ENCODE peak calls at places on chromosomes 1 and 21, in nine cellular contexts. R, M, C, L, G, P, D, J and H are unnamed samples.

GRCh38 chr1:156600733-156601121 is 552 bp downstream of the GPATCH4 start:
- DNase-seq in R (no peak), M (no peak), C (no peak), L (no peak), G (no peak), P (no peak), D (no peak), J (no peak), H (no peak)

GRCh38 chr1:43902058-43902831 is 31.4 kb upstream of the ARTN start:
- DNase-seq in R (no peak), M (no peak), C (no peak), L (no peak), G (no peak), P (no peak), D (no peak), J (no peak), H (no peak)

GRCh38 chr1:218994615-218995014 is 179.1 kb upstream of the LYPLAL1 start:
- DNase-seq in R (no peak), M (no peak), C (no peak), L (no peak), G (no peak), P (no peak), D (no peak), J (no peak), H (no peak)

GRCh38 chr21:38346286-38346685 is 89.5 kb downstream of the KCNJ15 start:
- DNase-seq in R (no peak), M (no peak), C (no peak), L (no peak), G (no peak), P (no peak), D (no peak), J (no peak), H (no peak)

GRCh38 chr1:55712148-55712547 is 497.0 kb upstream of the USP24 start:
- DNase-seq in R (no peak), M (no peak), C (no peak), L (no peak), G (no peak), P (no peak), D (no peak), J (no peak), H (no peak)

GRCh38 chr1:19395678-19396192 is 83.6 kb downstream of the SLC66A1 start:
- DNase-seq in R (no peak), M (no peak), C (no peak), L (no peak), G (no peak), P (no peak), D (no peak), J (no peak), H (no peak)

GRCh38 chr1:200922406-200922805 is 27.7 kb downstream of the INAVA start:
- DNase-seq in R (no peak), M (no peak), C (no peak), L (no peak), G (no peak), P (no peak), D (no peak), J (no peak), H (no peak)

GRCh38 chr1:80392529-80392928 is 1386.0 kb upstream of the ADGRL4 start:
- DNase-seq in R (no peak), M (no peak), C (no peak), L (no peak), G (peak; percentile 2), P (no peak), D (no peak), J (no peak), H (no peak)

GRCh38 chr1:236465959-236466303 is 57.9 kb upstream of the LGALS8 start:
- DNase-seq in R (no peak), M (no peak), C (no peak), L (no peak), G (no peak), P (no peak), D (no peak), J (no peak), H (no peak)

GRCh38 chr1:212254853-212255363 is 30.3 kb upstream of the PPP2R5A start:
- DNase-seq in R (no peak), M (no peak), C (no peak), L (no peak), G (peak; percentile 98), P (no peak), D (no peak), J (no peak), H (no peak)

GRCh38 chr21:36792505-36792967 is 93.6 kb downstream of the SIM2 start:
- DNase-seq in R (no peak), M (peak; percentile 7), C (no peak), L (no peak), G (no peak), P (no peak), D (no peak), J (no peak), H (peak; percentile 69)

GRCh38 chr1:55399385-55399784 is 184.2 kb upstream of the USP24 start:
- DNase-seq in R (no peak), M (no peak), C (no peak), L (no peak), G (no peak), P (no peak), D (no peak), J (no peak), H (no peak)

GRCh38 chr1:208171615-208172388 is 72.4 kb downstream of the PLXNA2 start:
- DNase-seq in R (no peak), M (no peak), C (no peak), L (no peak), G (peak; percentile 90), P (no peak), D (no peak), J (no peak), H (no peak)

DNA sequence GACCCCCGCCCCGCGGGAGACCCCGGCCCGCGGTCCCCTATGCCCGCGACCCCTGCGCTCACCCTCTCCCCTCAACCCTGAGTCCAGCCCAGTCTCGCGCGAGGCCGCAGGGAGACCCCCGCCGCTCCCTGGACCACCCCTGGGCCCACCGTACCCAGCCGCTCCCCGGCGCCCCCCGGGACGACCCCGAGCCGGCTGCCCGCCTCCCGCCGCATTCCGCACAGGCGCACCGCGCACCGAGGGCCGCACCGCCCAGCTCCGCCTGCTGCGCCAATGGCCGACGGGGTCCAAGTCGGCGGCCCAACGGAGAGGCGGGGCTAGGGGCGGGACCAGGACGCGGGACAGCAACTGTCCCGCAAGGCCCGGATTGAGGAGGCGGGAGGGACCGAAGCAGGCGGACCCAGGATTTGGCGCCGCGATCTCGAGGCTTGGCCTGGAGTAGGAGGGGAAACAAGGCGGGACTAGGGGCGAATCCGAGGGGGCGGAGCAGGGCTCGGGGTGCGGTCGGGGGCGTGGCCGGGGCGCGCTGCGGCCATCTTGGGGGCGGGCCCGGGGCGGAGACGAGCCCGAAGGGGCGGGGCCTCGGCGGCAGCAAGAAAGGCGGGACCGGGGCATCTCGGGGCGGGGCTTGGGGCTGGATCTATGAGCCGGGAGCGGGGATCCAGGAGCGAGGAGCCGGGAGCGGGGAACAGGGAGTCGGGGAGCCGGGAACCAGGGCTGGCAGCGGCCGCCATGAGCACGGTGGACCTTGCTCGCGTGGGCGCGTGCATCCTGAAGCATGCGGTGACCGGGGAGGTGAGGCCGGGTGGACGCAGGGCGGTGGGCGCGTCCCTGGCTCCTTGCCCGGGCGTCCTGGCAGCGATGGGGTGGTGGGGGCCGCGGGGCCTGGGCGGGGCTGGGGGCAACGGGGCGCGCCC is at the start of gene PRXL2B:
- DNase-seq in R (peak; percentile 99), M (peak; percentile 100), C (peak; percentile 100), L (peak; percentile 100), G (peak; percentile 94), P (peak; percentile 87), D (peak; percentile 99), J (peak; percentile 99), H (peak; percentile 98)
- TF ChIP-seq POLR2A in R (peak; percentile 72), M (peak; percentile 89), C (peak; percentile 54), L (peak; percentile 63), G (no peak), P (no peak), D (peak; percentile 94), J (peak; percentile 84), H (peak; percentile 79)

GRCh38 chr1:244857761-244858160 is 6.6 kb downstream of the HNRNPU start:
- DNase-seq in R (no peak), M (no peak), C (no peak), L (no peak), G (no peak), P (no peak), D (no peak), J (no peak), H (no peak)
- H3K4me1 ChIP-seq in R (peaks cover 61% of the 10 kb centered on the region), M (peaks cover 84% of the 10 kb centered on the region), C (peaks cover 41% of the 10 kb centered on the region), L (peaks cover 3% of the 10 kb centered on the region), G (peaks cover 55% of the 10 kb centered on the region), P (peaks cover 14% of the 10 kb centered on the region), D (peaks cover 6% of the 10 kb centered on the region), J (peaks cover 13% of the 10 kb centered on the region), H (peaks cover 48% of the 10 kb centered on the region)

GRCh38 chr1:32367912-32368635 is 5.7 kb downstream of the TSSK3 start:
- DNase-seq in R (no peak), M (no peak), C (no peak), L (no peak), G (no peak), P (no peak), D (no peak), J (no peak), H (no peak)
- H3K36me3 ChIP-seq in R (peaks cover 33% of the 10 kb centered on the region), M (no peaks in the 10 kb centered on the region), C (peaks cover 57% of the 10 kb centered on the region), L (no peaks in the 10 kb centered on the region), G (peaks cover 69% of the 10 kb centered on the region), P (peaks cover 46% of the 10 kb centered on the region), D (no peaks in the 10 kb centered on the region), J (no peaks in the 10 kb centered on the region), H (no peaks in the 10 kb centered on the region)

GRCh38 chr21:32411366-32412161 is 942 bp upstream of the EVA1C start:
- DNase-seq in R (peak; percentile 90), M (peak; percentile 87), C (peak; percentile 95), L (peak; percentile 96), G (no peak), P (peak; percentile 10), D (peak; percentile 95), J (peak; percentile 93), H (peak; percentile 83)
- TF ChIP-seq POLR2A in R (peak; percentile 90), M (peak; percentile 69), C (peak; percentile 90), L (no peak), G (no peak), P (no peak), D (peak; percentile 91), J (no peak), H (peak; percentile 78)

DNA sequence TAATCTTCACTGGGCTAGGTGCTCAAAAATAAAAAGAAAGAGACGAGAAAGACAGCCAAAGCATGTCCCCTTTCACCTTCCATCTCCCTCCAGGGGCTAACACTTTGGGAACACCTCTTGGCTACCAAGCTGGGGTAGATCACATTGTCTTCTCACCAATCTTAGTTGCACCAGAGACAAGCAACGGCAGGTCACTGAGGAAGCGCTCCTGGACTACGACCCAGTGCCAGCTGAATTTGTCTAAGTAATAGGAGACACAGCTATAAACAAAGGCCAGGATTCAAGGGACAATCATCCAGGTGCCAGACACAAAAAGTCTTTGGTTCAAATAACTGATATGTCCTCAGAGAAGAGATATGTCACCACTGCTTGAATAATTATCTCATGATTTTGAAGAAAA is 100.4 kb downstream of the SLC45A1 start:
- DNase-seq in R (no peak), M (no peak), C (no peak), L (no peak), G (no peak), P (no peak), D (no peak), J (no peak), H (peak; percentile 80)
- H3K4me1 ChIP-seq in R (peaks cover 86% of the 10 kb centered on the region), M (peaks cover 78% of the 10 kb centered on the region), C (peaks cover 74% of the 10 kb centered on the region), L (peaks cover 4% of the 10 kb centered on the region), G (peaks cover 57% of the 10 kb centered on the region), P (peaks cover 27% of the 10 kb centered on the region), D (peaks cover 4% of the 10 kb centered on the region), J (peaks cover 40% of the 10 kb centered on the region), H (peaks cover 74% of the 10 kb centered on the region)

GRCh38 chr1:11991969-11992676 is 11.9 kb downstream of the MFN2 start:
- DNase-seq in R (no peak), M (no peak), C (no peak), L (no peak), G (no peak), P (no peak), D (no peak), J (no peak), H (no peak)
- H3K36me3 ChIP-seq in R (peaks cover 31% of the 10 kb centered on the region), M (no peaks in the 10 kb centered on the region), C (peaks cover 65% of the 10 kb centered on the region), L (no peaks in the 10 kb centered on the region), G (peaks cover 74% of the 10 kb centered on the region), P (peaks cover 50% of the 10 kb centered on the region), D (no peaks in the 10 kb centered on the region), J (no peaks in the 10 kb centered on the region), H (peaks cover 4% of the 10 kb centered on the region)